ENCODE peak calls at places on chromosomes 5 and 9, in six cellular contexts. V is esophagus muscularis mucosa, M is HFFc6, E is endodermal cell, U is WTC11, A is AG10803. C is an unnamed sample.

GRCh38 chr5:72284674-72285424 is 35.2 kb downstream of the MRPS27 start:
- DNase-seq in V (no peak), M (no peak), E (no peak), U (no peak), A (no peak), C (no peak)

GRCh38 chr9:107989544-107989943 is 500.0 kb upstream of the KLF4 start:
- DNase-seq in V (no peak), M (no peak), E (no peak), U (no peak), A (peak), C (peak)

GRCh38 chr5:116075117-116075910 is 9.5 kb upstream of the COMMD10 start:
- DNase-seq in V (no peak), M (no peak), E (no peak), U (no peak), A (no peak), C (no peak)

GRCh38 chr9:86939311-86939710 is 8.0 kb downstream of the GAS1 start:
- DNase-seq in V (no peak), M (no peak), E (no peak), U (no peak), A (no peak), C (no peak)

GRCh38 chr9:37784291-37784639 is 599 bp downstream of the EXOSC3 start:
- DNase-seq in V (no peak), M (no peak), E (no peak), U (no peak), A (no peak), C (no peak)

GRCh38 chr5:72013741-72014703 is 93.3 kb upstream of the MAP1B start:
- DNase-seq in V (peak), M (no peak), E (no peak), U (no peak), A (no peak), C (no peak)

GRCh38 chr9:127805620-127806019 is 2.9 kb downstream of the FPGS start:
- DNase-seq in V (no peak), M (no peak), E (peak), U (peak), A (no peak), C (no peak)

GRCh38 chr5:225334-225733 is 7.2 kb downstream of the SDHA start:
- DNase-seq in V (no peak), M (no peak), E (no peak), U (no peak), A (no peak), C (no peak)

GRCh38 chr5:62354028-62354874 is 48.2 kb downstream of the KIF2A start:
- DNase-seq in V (no peak), M (peak), E (no peak), U (no peak), A (peak), C (peak)

GRCh38 chr5:74167930-74168315 is 472.6 kb downstream of the ENC1 start:
- DNase-seq in V (no peak), M (no peak), E (no peak), U (no peak), A (no peak), C (no peak)

GRCh38 chr9:135494791-135495559 is 5.5 kb upstream of the MRPS2 start:
- DNase-seq in V (no peak), M (no peak), E (no peak), U (no peak), A (no peak), C (no peak)

GRCh38 chr5:59002162-59002825 is 419.4 kb downstream of the RAB3C start:
- DNase-seq in V (no peak), M (no peak), E (no peak), U (no peak), A (no peak), C (no peak)

GRCh38 chr5:67493676-67494075 is 297.1 kb upstream of the CD180 start:
- DNase-seq in V (no peak), M (peak), E (peak), U (peak), A (peak), C (no peak)
- TF ChIP-seq CTCF in V (peak), M (peak), E (peak), U (no peak), A (peak), C (peak)

DNA sequence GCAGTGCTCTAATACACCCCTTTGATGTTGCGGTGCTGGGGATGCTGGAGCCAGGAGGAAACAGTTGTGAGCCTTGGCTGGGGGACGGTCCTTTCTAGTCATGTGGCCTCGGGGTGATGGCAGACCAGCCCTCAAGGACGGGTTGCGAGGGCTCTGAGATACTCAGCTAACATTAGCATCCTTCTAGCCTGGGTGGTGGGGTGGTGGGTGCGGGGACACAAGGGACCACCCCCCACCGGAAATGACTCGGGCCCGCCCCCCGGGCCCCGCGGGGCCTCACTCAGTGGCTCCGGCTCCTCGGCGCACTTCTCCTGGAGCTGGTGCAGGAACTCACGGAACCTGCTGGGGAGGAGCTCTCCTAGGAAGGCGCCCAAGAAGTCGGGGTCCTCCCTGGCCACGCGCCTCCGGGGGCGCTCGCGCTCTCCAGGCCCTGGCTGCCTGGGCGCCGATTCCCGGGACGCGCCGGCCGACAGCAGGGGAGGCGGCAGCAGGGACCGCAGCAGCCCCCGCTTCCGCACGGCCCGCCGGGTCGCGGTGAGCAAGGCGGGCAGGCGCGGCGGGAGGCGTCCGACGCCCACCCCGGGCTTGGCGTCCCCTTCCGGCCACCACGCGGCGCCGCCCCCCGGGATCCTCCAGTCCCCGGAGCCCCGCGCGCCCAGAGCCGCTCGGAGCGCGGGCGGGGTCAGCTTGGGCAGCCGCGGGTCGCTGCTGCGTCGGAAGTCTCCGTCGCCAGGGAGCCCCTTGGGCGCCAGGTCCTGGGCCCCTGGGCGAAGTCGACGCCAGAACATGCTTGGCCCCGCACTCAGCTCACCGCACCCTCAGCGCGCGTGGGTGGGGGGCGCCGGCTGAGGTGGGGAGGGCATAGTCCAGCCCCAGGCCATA is 873 bp downstream of the C9orf50 start:
- DNase-seq in V (no peak), M (no peak), E (peak), U (no peak), A (peak), C (no peak)
- TF ChIP-seq CTCF in V (peak), M (peak), E (peak), U (no peak), A (peak), C (peak)

GRCh38 chr5:140780512-140780911 is 5.4 kb upstream of the PCDHA1 start:
- DNase-seq in V (no peak), M (no peak), E (no peak), U (no peak), A (no peak), C (no peak)

GRCh38 chr5:140791111-140791510 is 3.5 kb upstream of the PCDHA2 start:
- DNase-seq in V (no peak), M (no peak), E (no peak), U (no peak), A (no peak), C (no peak)

GRCh38 chr5:140785905-140786686 is at the start of gene PCDHA1:
- DNase-seq in V (no peak), M (no peak), E (no peak), U (peak), A (no peak), C (no peak)
- TF ChIP-seq CTCF in V (no peak), M (peak), E (peak), U (peak), A (no peak), C (no peak)

GRCh38 chr5:9898319-9898718 is 268.2 kb upstream of the TAS2R1 start:
- DNase-seq in V (no peak), M (peak), E (peak), U (peak), A (peak), C (no peak)
- TF ChIP-seq CTCF in V (no peak), M (peak), E (peak), U (no peak), A (peak), C (peak)